ENCODE peak calls at places on chromosomes 4 and X, in ten cellular contexts. L is OCI-LY7, A is endothelial cell, D is neural crest cell, O is K562, U is prostate gland, Z is RWPE1, P is stomach, S is transverse colon, Q is adrenal gland. V is an unnamed sample.

GRCh38 chr4:85423414-85423813 is 51.5 kb upstream of the ARHGAP24 start:
- DNase-seq in L (no peak), A (no peak), D (no peak), O (no peak), U (no peak), Z (peak), P (no peak), S (no peak), Q (no peak), V (no peak)

GRCh38 chrX:283115-283845 is 2.1 kb downstream of the PLCXD1 start:
- DNase-seq in L (peak), A (peak), D (peak), O (peak), U (peak), Z (peak), P (peak), S (peak), Q (peak), V (no peak)

GRCh38 chr4:101835121-101835904 is 44.8 kb downstream of the BANK1 start:
- DNase-seq in L (no peak), A (no peak), D (no peak), O (no peak), U (peak), Z (peak), P (no peak), S (no peak), Q (peak), V (peak)

GRCh38 chr4:76783836-76784235 is 114.1 kb downstream of the SOWAHB start:
- DNase-seq in L (no peak), A (no peak), D (no peak), O (no peak), U (no peak), Z (no peak), P (no peak), S (no peak), Q (no peak), V (no peak)

GRCh38 chr4:70842761-70843435 is 3.2 kb upstream of the GRSF1 start:
- DNase-seq in L (peak), A (no peak), D (no peak), O (no peak), U (no peak), Z (no peak), P (no peak), S (no peak), Q (no peak), V (no peak)

GRCh38 chrX:103404225-103405008 is 28.1 kb downstream of the BEX3 start:
- DNase-seq in L (peak), A (peak), D (peak), O (peak), U (peak), Z (peak), P (peak), S (peak), Q (peak), V (peak)

GRCh38 chrX:17020828-17021821 is 74.7 kb downstream of the REPS2 start:
- DNase-seq in L (no peak), A (no peak), D (no peak), O (no peak), U (no peak), Z (no peak), P (no peak), S (no peak), Q (no peak), V (no peak)

GRCh38 chr4:127747883-127748282 is 17.7 kb downstream of the SLC25A31 start:
- DNase-seq in L (no peak), A (no peak), D (no peak), O (no peak), U (no peak), Z (no peak), P (no peak), S (no peak), Q (no peak), V (no peak)

GRCh38 chr4:23902203-23902602 is 12.4 kb upstream of the PPARGC1A start:
- DNase-seq in L (no peak), A (no peak), D (no peak), O (no peak), U (no peak), Z (no peak), P (no peak), S (no peak), Q (no peak), V (no peak)

GRCh38 chr4:109494538-109494937 is 60.9 kb downstream of the SEC24B start:
- DNase-seq in L (no peak), A (no peak), D (no peak), O (no peak), U (no peak), Z (no peak), P (no peak), S (no peak), Q (no peak), V (no peak)

GRCh38 chr4:43512253-43512652 is 619.7 kb downstream of the GRXCR1 start:
- DNase-seq in L (no peak), A (no peak), D (no peak), O (no peak), U (no peak), Z (peak), P (no peak), S (no peak), Q (no peak), V (no peak)

GRCh38 chr4:136636155-136636554 is 896.1 kb downstream of the PCDH18 start:
- DNase-seq in L (no peak), A (no peak), D (no peak), O (no peak), U (no peak), Z (no peak), P (no peak), S (no peak), Q (no peak), V (no peak)

GRCh38 chr4:136634121-136634520 is 898.2 kb downstream of the PCDH18 start:
- DNase-seq in L (no peak), A (no peak), D (no peak), O (no peak), U (no peak), Z (no peak), P (no peak), S (no peak), Q (no peak), V (no peak)

GRCh38 chr4:136637071-136637777 is 895.1 kb downstream of the PCDH18 start:
- DNase-seq in L (peak), A (peak), D (peak), O (peak), U (no peak), Z (no peak), P (no peak), S (no peak), Q (no peak), V (no peak)
- TF ChIP-seq CTCF in L (peak), A (peak), D (peak), O (peak), U (no peak), Z (peak), P (no peak), S (peak), Q (no peak), V (peak)

GRCh38 chr4:55030606-55031005 is 94.8 kb downstream of the KDR start:
- DNase-seq in L (no peak), A (no peak), D (no peak), O (no peak), U (no peak), Z (no peak), P (no peak), S (no peak), Q (no peak), V (no peak)

GRCh38 chr4:55033296-55033695 is 92.1 kb downstream of the KDR start:
- DNase-seq in L (no peak), A (no peak), D (no peak), O (no peak), U (no peak), Z (no peak), P (no peak), S (no peak), Q (no peak), V (no peak)

GRCh38 chr4:55032788-55033187 is 92.6 kb downstream of the KDR start:
- DNase-seq in L (no peak), A (no peak), D (no peak), O (no peak), U (no peak), Z (no peak), P (no peak), S (no peak), Q (no peak), V (no peak)

GRCh38 chr4:55031158-55031557 is 94.2 kb downstream of the KDR start:
- DNase-seq in L (no peak), A (no peak), D (no peak), O (no peak), U (no peak), Z (no peak), P (no peak), S (no peak), Q (no peak), V (no peak)

GRCh38 chr4:55032179-55032578 is 93.2 kb downstream of the KDR start:
- DNase-seq in L (no peak), A (no peak), D (no peak), O (no peak), U (no peak), Z (no peak), P (no peak), S (no peak), Q (no peak), V (no peak)
- TF ChIP-seq CTCF in L (no peak), A (no peak), D (no peak), O (no peak), U (no peak), Z (no peak), P (no peak), S (no peak), Q (no peak), V (no peak)

GRCh38 chr4:154119317-154119716 is 330.4 kb upstream of the SFRP2 start:
- DNase-seq in L (no peak), A (no peak), D (no peak), O (no peak), U (no peak), Z (peak), P (no peak), S (no peak), Q (no peak), V (no peak)
- TF ChIP-seq CTCF in L (no peak), A (no peak), D (no peak), O (peak), U (no peak), Z (no peak), P (no peak), S (no peak), Q (no peak), V (peak)

DNA sequence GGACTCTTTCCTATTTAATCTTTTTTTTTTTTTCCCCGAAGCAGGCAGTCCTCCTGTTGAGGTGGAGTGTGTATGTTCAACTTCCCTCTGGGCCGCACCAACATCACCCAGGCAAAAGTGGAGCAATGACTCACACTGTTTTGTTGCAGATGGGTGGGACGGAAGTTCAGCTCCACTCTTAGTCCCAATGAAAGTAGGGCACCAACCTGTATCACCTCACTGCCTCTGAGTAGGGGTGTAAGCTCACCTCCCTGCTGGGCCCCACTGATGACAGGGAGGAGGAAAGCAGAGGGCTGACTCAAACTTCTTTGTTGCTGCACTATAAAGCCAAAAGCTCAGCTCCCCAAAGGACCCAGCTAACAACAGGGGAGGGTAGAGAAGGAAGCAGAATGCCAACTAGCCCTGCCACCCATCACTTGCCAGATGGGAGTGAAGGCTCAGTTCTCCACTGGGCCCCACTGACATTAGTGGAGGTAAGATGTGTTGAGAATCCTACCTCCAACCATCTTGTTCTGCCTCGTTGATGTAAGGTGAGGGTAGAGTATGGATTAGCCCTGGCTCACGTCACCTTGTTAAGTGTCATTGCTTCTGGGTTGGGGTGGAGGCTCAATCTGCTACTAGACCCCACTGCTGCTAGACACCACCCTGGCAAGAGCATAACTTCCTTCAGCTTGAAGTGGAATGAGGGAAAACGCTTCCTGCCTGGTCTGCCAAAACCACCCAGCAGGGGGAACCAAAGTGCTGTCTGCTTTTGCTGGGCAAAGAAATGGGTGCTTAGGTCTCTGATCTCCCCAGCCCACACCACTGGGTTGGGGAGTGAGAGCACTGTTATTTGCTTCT is 14.1 kb downstream of the RPS6KA3 start:
- DNase-seq in L (peak), A (peak), D (peak), O (peak), U (peak), Z (no peak), P (peak), S (peak), Q (peak), V (no peak)
- TF ChIP-seq CTCF in L (peak), A (peak), D (peak), O (peak), U (peak), Z (peak), P (peak), S (peak), Q (peak), V (peak)

GRCh38 chrX:10399152-10399741 is 221.1 kb downstream of the MID1 start:
- DNase-seq in L (no peak), A (no peak), D (no peak), O (no peak), U (no peak), Z (no peak), P (no peak), S (no peak), Q (no peak), V (no peak)

GRCh38 chrX:10404435-10404834 is 215.9 kb downstream of the MID1 start:
- DNase-seq in L (no peak), A (no peak), D (no peak), O (no peak), U (no peak), Z (no peak), P (no peak), S (no peak), Q (no peak), V (no peak)

GRCh38 chrX:10398271-10398670 is 222.1 kb downstream of the MID1 start:
- DNase-seq in L (no peak), A (no peak), D (no peak), O (no peak), U (no peak), Z (no peak), P (no peak), S (no peak), Q (no peak), V (no peak)

GRCh38 chrX:10397349-10397748 is 223.0 kb downstream of the MID1 start:
- DNase-seq in L (no peak), A (no peak), D (no peak), O (no peak), U (no peak), Z (no peak), P (no peak), S (no peak), Q (no peak), V (no peak)

DNA sequence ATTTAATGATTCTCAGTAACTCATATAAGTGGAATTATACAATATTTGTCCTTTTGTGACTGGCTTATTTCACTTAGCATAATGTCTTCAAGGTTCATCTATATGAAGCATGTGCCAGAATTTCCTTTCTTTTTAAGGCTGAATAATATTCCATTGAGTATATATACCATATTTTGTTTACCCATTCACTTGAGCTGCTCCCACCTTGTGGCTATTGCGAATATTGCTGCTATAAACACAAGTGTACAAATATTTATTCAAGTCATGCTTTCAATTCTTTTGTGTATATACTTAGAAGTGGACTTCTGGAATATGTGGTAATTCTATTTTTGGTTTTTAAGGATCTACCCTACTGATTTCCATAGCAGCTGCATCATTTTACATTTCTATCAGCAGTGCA is 219.1 kb downstream of the MID1 start:
- DNase-seq in L (no peak), A (no peak), D (no peak), O (no peak), U (no peak), Z (no peak), P (no peak), S (no peak), Q (no peak), V (no peak)
- TF ChIP-seq CTCF in L (peak), A (no peak), D (no peak), O (peak), U (no peak), Z (no peak), P (no peak), S (no peak), Q (no peak), V (no peak)

GRCh38 chrX:80876877-80877276 is 67.2 kb upstream of the BRWD3 start:
- DNase-seq in L (peak), A (no peak), D (no peak), O (no peak), U (no peak), Z (peak), P (no peak), S (no peak), Q (no peak), V (no peak)
- TF ChIP-seq CTCF in L (peak), A (peak), D (peak), O (peak), U (peak), Z (peak), P (peak), S (peak), Q (peak), V (peak)

DNA sequence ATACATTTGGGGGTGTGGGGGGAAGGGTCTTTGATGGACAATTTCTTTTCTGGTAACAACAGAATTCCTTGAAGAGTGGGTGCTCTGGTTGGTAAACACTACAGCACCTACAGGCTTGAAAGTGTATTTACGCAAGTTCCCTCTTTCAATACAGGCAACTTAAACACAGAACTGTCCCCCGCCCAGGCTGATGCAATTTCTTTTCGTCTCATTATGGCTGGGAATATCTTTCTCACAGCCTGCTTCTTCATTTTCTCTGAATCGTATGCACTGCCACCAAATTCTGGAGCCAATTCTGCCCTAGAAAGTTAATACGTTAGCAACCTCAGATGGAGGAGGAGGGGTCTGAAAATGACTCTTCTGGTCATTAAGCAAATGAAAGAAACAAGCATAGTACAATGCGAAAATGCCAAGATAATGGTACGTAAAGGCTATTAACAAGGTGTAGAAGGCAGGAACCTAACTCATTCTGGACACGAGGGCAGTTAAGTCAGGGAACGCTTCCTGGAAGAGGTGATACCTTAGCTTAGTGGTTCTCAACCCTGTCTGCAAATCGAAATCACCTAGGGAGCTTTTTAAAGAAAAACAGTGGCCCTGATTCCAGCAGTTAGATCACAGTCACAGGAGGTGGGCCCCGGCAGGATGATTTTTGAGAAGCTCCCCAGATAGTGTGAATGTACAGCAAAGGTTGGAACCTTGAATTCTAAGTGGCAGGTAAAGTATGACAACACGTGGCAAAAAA is 1.0 kb downstream of the AGA start:
- DNase-seq in L (peak), A (no peak), D (no peak), O (peak), U (no peak), Z (no peak), P (no peak), S (peak), Q (no peak), V (no peak)
- TF ChIP-seq CTCF in L (peak), A (no peak), D (peak), O (peak), U (no peak), Z (no peak), P (peak), S (no peak), Q (no peak), V (no peak)

DNA sequence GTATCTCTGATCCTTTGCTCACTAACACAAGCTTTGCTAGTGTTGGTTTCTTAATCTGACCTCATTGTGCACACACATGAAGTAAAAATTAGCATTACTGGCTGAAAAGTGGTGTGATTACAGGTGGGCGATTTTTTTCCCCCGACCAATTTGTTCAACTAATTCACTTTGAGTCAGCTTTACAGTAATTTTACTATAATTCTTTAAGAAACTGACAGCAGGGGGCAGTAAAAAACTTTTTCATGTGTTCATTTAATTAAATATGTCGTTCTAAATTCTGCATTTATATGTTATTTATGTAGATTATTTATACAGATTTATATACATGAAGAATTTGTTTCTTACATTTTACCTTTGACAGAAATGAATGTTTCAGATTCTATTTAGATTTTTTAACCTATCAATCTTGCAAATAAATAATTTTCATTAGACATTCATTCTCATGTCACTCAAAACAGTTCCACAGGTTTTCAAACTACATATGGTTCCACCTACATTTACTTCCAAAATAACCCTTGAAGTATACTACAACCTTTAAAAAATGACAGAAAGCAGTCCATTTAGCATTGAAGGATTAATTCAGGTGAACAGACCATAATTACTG is 17.5 kb downstream of the PALLD start:
- DNase-seq in L (peak), A (no peak), D (no peak), O (peak), U (no peak), Z (peak), P (no peak), S (no peak), Q (no peak), V (no peak)
- TF ChIP-seq CTCF in L (peak), A (peak), D (peak), O (peak), U (peak), Z (peak), P (peak), S (peak), Q (peak), V (peak)

GRCh38 chrX:14694631-14695030 is 165.3 kb downstream of the GLRA2 start:
- DNase-seq in L (no peak), A (no peak), D (no peak), O (no peak), U (no peak), Z (no peak), P (no peak), S (no peak), Q (no peak), V (peak)

GRCh38 chrX:14698770-14699169 is 169.4 kb downstream of the GLRA2 start:
- DNase-seq in L (no peak), A (no peak), D (no peak), O (no peak), U (no peak), Z (no peak), P (no peak), S (peak), Q (no peak), V (no peak)

GRCh38 chrX:14700982-14701381 is 171.6 kb downstream of the GLRA2 start:
- DNase-seq in L (no peak), A (no peak), D (no peak), O (no peak), U (no peak), Z (no peak), P (no peak), S (no peak), Q (no peak), V (no peak)

GRCh38 chrX:14702145-14702544 is 170.7 kb downstream of the FANCB start:
- DNase-seq in L (no peak), A (no peak), D (no peak), O (no peak), U (no peak), Z (no peak), P (no peak), S (no peak), Q (no peak), V (no peak)

DNA sequence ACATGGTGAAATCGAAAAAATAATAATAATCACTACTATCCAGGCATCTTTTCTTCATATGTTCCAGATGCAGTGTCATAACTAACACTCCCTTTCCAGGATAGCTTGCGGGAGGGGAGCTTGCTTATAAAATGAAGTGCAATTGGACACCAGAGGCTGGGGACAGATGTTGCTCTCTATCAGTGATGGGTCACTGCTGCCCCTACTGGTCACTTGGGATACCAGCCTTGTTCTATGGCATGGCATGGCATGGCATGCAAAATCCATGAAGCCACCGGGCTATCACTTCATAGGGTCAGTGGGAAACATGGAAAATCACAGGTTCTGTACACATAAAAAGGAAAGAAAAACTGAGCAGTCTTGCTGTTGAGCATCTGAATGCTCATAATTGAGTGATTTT is 168.1 kb downstream of the GLRA2 start:
- DNase-seq in L (peak), A (peak), D (peak), O (peak), U (no peak), Z (peak), P (peak), S (peak), Q (peak), V (no peak)
- TF ChIP-seq CTCF in L (peak), A (peak), D (peak), O (peak), U (no peak), Z (peak), P (peak), S (peak), Q (peak), V (peak)

GRCh38 chr4:79576480-79576803 is 168.4 kb upstream of the GK2 start:
- DNase-seq in L (peak), A (peak), D (peak), O (peak), U (no peak), Z (peak), P (no peak), S (no peak), Q (no peak), V (no peak)
- TF ChIP-seq CTCF in L (peak), A (no peak), D (peak), O (peak), U (peak), Z (peak), P (no peak), S (peak), Q (no peak), V (peak)